ENCODE peak calls at places on chromosomes 11 and 22, in seven cellular contexts. D is brain microvascular endothelial cell; Z is H9; O is A549; Q is esophagus squamous epithelium; K is naive thymus-derived CD4-positive, alpha-beta T cell; F is cardiac muscle cell. P is an unnamed sample.

GRCh38 chr11:68038226-68038717 is 553 bp upstream of the TCIRG1 start:
- DNase-seq in Q (no peak), Z (no peak), D (no peak), F (peak), O (no peak), K (no peak), P (peak)

GRCh38 chr22:29631725-29632124 is 28.3 kb downstream of the NF2 start:
- DNase-seq in F (no peak), Q (no peak), K (no peak), D (no peak), Z (no peak), O (no peak), P (no peak)

GRCh38 chr11:68927280-68928107 is 23.8 kb downstream of the IGHMBP2 start:
- DNase-seq in O (no peak), K (no peak), Z (no peak), F (no peak), Q (no peak), D (no peak), P (no peak)

GRCh38 chr11:35584321-35584720 is 33.9 kb upstream of the FJX1 start:
- DNase-seq in D (peak), O (no peak), Q (no peak), K (no peak), F (no peak), Z (no peak), P (no peak)

GRCh38 chr11:59403546-59403945 is 22.7 kb downstream of the OR5A2 start:
- DNase-seq in O (peak), Q (no peak), F (no peak), D (no peak), Z (no peak), K (no peak), P (no peak)

GRCh38 chr11:117843666-117844484 is 19.3 kb upstream of the FXYD2 start:
- DNase-seq in F (peak), Q (no peak), O (peak), D (peak), Z (peak), K (peak), P (peak)

GRCh38 chr11:131932584-131933360 is 562.4 kb downstream of the NTM start:
- DNase-seq in K (no peak), F (no peak), Q (no peak), Z (no peak), D (no peak), O (no peak), P (no peak)

GRCh38 chr11:86062719-86063118 is 6.2 kb downstream of the PICALM start:
- DNase-seq in Q (no peak), K (peak), F (no peak), Z (no peak), D (no peak), O (no peak), P (no peak)

GRCh38 chr11:129364143-129364654 is 11.4 kb upstream of the BARX2 start:
- DNase-seq in Z (peak), D (peak), K (peak), Q (no peak), F (peak), O (peak), P (peak)

GRCh38 chr11:289706-290620 is 1.0 kb downstream of the PGGHG start:
- DNase-seq in Z (peak), Q (no peak), K (peak), F (no peak), O (no peak), D (no peak), P (peak)

GRCh38 chr11:47270331-47271271 is 668 bp downstream of the MADD start:
- DNase-seq in F (peak), D (peak), Q (no peak), O (peak), K (peak), Z (no peak), P (peak)

GRCh38 chr11:15920856-15921629 is 435.3 kb downstream of the SOX6 start:
- DNase-seq in Z (no peak), D (no peak), O (no peak), F (peak), Q (no peak), K (no peak), P (no peak)

GRCh38 chr11:35932641-35933571 is 11.0 kb upstream of the LDLRAD3 start:
- DNase-seq in Q (no peak), K (no peak), O (no peak), Z (no peak), F (no peak), D (peak), P (no peak)

GRCh38 chr11:33017478-33017877 is 1.8 kb downstream of the DEPDC7 start:
- DNase-seq in O (no peak), F (no peak), D (no peak), Q (no peak), K (no peak), Z (no peak), P (no peak)

GRCh38 chr11:29282088-29282487 is 734.7 kb downstream of the KCNA4 start:
- DNase-seq in Z (no peak), K (no peak), D (peak), F (no peak), O (peak), Q (no peak), P (no peak)

GRCh38 chr11:65057526-65057925 is 827 bp downstream of the NAALADL1 start:
- DNase-seq in Z (no peak), Q (no peak), K (no peak), D (no peak), O (no peak), F (no peak), P (no peak)

GRCh38 chr11:90468923-90469322 is 246.1 kb upstream of the CHORDC1 start:
- DNase-seq in Q (no peak), Z (no peak), F (no peak), O (peak), K (no peak), D (peak), P (no peak)

GRCh38 chr11:61951484-61952135 is 1.5 kb downstream of the BEST1 start:
- DNase-seq in Z (no peak), F (no peak), Q (no peak), D (no peak), K (no peak), O (no peak), P (no peak)

GRCh38 chr11:46181387-46181786 is 60.1 kb upstream of the PHF21A start:
- DNase-seq in O (no peak), Q (no peak), D (no peak), F (no peak), Z (no peak), K (no peak), P (no peak)

GRCh38 chr11:35786918-35787557 is 124.5 kb downstream of the TRIM44 start:
- DNase-seq in K (no peak), F (peak), Q (no peak), D (peak), O (no peak), Z (no peak), P (peak)

GRCh38 chr11:100636536-100636935 is 50.6 kb upstream of the ARHGAP42 start:
- DNase-seq in Z (no peak), K (no peak), F (no peak), O (no peak), Q (no peak), D (no peak), P (no peak)

GRCh38 chr11:134466035-134466908 is 54.2 kb upstream of the B3GAT1 start:
- DNase-seq in K (no peak), D (no peak), Q (no peak), Z (peak), F (no peak), O (no peak), P (no peak)

GRCh38 chr11:73288873-73289707 is 17.0 kb downstream of the P2RY6 start:
- DNase-seq in Z (peak), O (peak), Q (peak), D (peak), F (peak), K (peak), P (peak)

GRCh38 chr11:44464741-44465140 is 100.7 kb upstream of the CD82 start:
- DNase-seq in K (no peak), O (peak), F (no peak), D (no peak), Q (no peak), Z (no peak), P (no peak)

GRCh38 chr11:94800394-94800793 is 32.2 kb downstream of the AMOTL1 start:
- DNase-seq in F (no peak), Z (no peak), O (no peak), K (no peak), D (no peak), Q (no peak), P (no peak)

GRCh38 chr11:69403556-69404215 is 77.8 kb upstream of the LINC01488 start:
- DNase-seq in O (peak), K (no peak), F (no peak), Q (no peak), D (peak), Z (no peak), P (no peak)

GRCh38 chr22:27489265-27489675 is 312.3 kb downstream of the MN1 start:
- DNase-seq in O (peak), Q (no peak), Z (no peak), F (no peak), K (no peak), D (peak), P (peak)

GRCh38 chr22:36435516-36436415 is 45.7 kb downstream of the TXN2 start:
- DNase-seq in K (peak), F (peak), O (no peak), D (no peak), Q (no peak), Z (peak), P (no peak)

GRCh38 chr22:35587447-35587870 is 29.7 kb downstream of the MB start:
- DNase-seq in F (peak), O (no peak), Q (no peak), K (no peak), Z (no peak), D (no peak), P (peak)

GRCh38 chr22:42608481-42609361 is 6.0 kb downstream of the POLDIP3 start:
- DNase-seq in D (peak), O (no peak), F (no peak), K (no peak), Q (no peak), Z (no peak), P (no peak)

GRCh38 chr11:3220101-3220500 is 1.5 kb upstream of the MRGPRG start:
- DNase-seq in D (no peak), O (no peak), K (no peak), Q (no peak), Z (peak), F (no peak), P (peak)

GRCh38 chr22:24200616-24201212 is 19.4 kb downstream of the SUSD2 start:
- DNase-seq in O (peak), K (no peak), Q (no peak), F (no peak), Z (no peak), D (peak), P (peak)

GRCh38 chr11:67572747-67573419 is 10.7 kb upstream of the GSTP1 start:
- DNase-seq in D (peak), Z (peak), K (no peak), Q (no peak), F (peak), O (peak), P (peak)

GRCh38 chr11:26626346-26626745 is 54.3 kb upstream of the MUC15 start:
- DNase-seq in Q (no peak), O (peak), F (no peak), D (peak), Z (no peak), K (no peak), P (no peak)

GRCh38 chr11:117679464-117679863 is 117.6 kb downstream of the DSCAML1 start:
- DNase-seq in Z (no peak), D (no peak), Q (no peak), K (no peak), O (no peak), F (no peak), P (no peak)

GRCh38 chr22:18994780-18995711 is 59.0 kb upstream of the PRODH start:
- DNase-seq in F (peak), D (no peak), Q (no peak), O (peak), Z (no peak), K (no peak), P (no peak)

GRCh38 chr11:94925422-94926270 is 47.7 kb downstream of the CWC15 start:
- DNase-seq in F (no peak), K (peak), Q (no peak), O (no peak), D (no peak), Z (no peak), P (no peak)

GRCh38 chr11:82557274-82557673 is 176.4 kb downstream of the FAM181B start:
- DNase-seq in D (no peak), O (no peak), F (no peak), Q (no peak), K (no peak), Z (no peak), P (no peak)

GRCh38 chr22:46057762-46058420 is 80.9 kb upstream of the WNT7B start:
- DNase-seq in F (no peak), Z (peak), O (no peak), D (no peak), Q (no peak), K (peak), P (peak)

DNA sequence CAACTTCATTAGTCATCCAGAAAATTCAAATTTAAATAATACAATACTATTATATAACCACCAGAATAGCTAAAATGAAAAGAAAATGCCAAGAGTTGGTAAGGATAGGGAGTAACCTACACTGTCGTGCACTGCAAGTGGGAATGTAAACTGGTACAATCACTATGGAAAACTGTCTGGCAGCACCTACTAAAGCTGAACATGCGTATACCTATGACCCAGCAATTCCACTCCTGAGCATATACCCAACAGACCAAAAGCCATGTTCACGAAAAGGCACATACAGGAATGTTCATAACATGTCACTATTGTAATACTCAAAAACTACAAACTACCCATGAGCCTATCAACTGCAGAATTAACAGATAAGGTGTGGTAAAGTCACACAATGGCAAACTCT is 32.7 kb downstream of the DENND5A start:
- DNase-seq in Q (no peak), D (no peak), K (no peak), Z (no peak), F (no peak), O (no peak), P (no peak)
- H3K27ac ChIP-seq in Q (peak), D (no peak), K (no peak), Z (no peak), F (no peak), O (no peak), P (no peak)

DNA sequence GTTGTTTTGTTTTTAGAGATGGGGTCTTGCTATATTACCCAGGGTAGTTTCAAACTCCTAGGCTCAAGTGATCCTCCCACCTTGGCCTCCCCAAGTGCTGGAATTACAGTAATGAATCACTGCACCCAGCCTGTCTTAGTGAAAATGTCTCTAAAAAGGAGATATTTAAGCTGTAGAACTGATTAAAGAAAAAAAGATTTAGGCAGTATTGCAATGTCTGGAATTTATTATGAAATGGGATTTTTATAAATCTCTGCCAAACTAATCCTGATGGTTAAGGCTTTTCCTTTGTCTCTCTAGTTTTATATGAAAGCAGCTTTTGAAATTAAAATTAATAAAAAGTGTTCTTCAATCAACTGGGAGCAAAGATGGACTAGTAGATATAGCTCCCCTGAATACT is 2.1 kb downstream of the PLAAT3 start:
- DNase-seq in K (no peak), O (no peak), F (no peak), D (no peak), Z (no peak), Q (no peak), P (no peak)
- H3K27ac ChIP-seq in K (no peak), O (no peak), F (no peak), D (no peak), Z (no peak), Q (no peak), P (no peak)

GRCh38 chr11:75320643-75321042 is 30.8 kb downstream of the ARRB1 start:
- DNase-seq in F (no peak), D (no peak), Q (no peak), Z (no peak), O (no peak), K (no peak), P (no peak)
- H3K27ac ChIP-seq in F (no peak), D (no peak), Q (peak), Z (no peak), O (no peak), K (no peak), P (no peak)

GRCh38 chr22:37566329-37566837 is 6.1 kb downstream of the CDC42EP1 start:
- DNase-seq in K (peak), Z (peak), D (no peak), O (no peak), Q (no peak), F (no peak), P (no peak)
- H3K27ac ChIP-seq in K (no peak), Z (no peak), D (no peak), O (peak), Q (peak), F (no peak), P (no peak)

DNA sequence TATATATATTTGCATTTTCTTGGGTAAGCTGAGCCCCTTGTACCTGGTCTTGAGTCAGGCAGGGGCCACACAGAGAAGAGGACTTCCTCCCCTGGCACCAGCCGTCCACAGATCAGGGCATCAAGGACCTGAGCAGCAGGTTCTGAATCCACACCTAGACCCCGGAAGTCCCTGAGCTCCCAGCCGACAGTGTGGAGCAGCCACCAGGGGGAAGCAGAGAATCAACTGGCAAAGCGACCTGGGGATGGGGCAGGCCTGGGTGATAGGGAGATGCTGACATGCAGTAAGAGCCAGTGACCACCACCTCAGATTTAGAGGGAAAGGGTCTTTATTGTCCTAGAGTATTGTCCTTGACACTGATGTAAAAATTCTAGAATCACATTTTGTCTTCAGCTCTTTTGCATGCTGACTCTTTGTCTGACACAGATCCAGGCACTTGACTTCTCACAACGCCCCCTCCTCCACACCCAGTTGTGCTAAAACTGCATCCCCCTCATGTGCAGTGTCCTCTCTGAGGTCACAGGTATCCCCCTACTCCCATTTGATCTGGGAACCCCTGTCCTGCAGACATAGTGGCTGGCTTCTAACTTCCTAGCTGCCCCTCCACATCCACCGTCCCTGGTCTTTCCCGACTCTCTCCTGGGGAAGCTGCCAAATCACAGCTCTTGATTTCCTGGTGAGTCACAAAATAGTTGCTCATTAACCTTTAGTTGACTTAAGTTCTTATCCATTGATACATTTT is 109.3 kb downstream of the GGTLC2 start:
- DNase-seq in F (no peak), Z (peak), O (peak), Q (no peak), K (peak), D (peak), P (peak)
- H3K27ac ChIP-seq in F (no peak), Z (no peak), O (peak), Q (no peak), K (peak), D (no peak), P (no peak)

DNA sequence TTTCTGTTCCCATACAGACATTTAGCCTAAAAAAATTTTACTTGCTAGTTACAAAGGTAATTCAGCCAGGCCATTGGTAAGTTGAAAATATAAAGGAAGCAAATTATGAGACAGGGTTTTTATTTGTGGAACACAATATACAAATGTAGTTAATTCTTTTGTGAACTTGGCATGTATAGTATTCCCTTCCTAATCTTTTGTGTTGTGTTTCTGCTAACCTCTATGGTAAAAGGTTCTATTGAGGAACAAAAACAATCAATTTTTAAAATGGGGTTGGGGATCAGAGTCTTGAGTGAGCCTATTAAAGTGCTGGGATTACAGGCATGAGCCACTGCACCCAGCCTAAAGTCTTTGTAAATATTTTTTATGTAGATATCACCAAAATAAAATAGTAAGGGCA is 14.1 kb downstream of the SWAP70 start:
- DNase-seq in D (no peak), O (no peak), Q (no peak), F (no peak), Z (no peak), K (no peak), P (no peak)
- H3K27ac ChIP-seq in D (peak), O (no peak), Q (no peak), F (no peak), Z (no peak), K (no peak), P (peak)

GRCh38 chr11:80669620-80670019 is 1228.8 kb upstream of the TENM4 start:
- DNase-seq in O (no peak), Z (no peak), D (no peak), K (no peak), Q (no peak), F (no peak), P (peak)
- H3K27ac ChIP-seq in O (no peak), Z (no peak), D (no peak), K (no peak), Q (no peak), F (no peak), P (peak)

DNA sequence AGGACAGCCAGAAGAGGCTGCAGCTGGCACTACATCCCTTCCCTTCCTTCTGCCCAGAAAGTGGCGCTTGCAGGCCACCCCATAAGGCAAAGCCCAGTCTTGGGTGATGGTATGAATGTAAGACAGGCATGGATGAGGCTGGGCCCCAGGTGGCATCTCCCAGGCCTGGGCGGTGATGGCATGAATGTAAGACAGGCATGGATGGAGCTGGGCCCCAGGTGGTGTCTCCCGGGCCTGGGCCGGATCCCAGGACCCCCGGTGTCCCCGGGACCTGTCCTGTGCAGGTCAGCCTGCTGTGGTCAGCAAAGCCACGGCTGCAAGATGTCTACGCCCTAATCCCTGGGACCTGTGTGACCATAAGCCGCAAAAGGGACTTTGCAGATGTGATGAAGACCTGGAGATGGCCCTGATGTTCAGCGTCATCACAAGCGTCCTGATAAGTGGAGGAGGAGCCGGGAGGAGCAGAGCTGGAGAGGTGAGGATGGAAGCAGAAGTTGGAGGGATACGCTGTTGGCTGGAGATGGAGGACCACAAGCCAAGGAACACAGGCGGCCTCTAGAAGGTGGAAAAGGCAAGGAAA is 181.1 kb downstream of the CTTN start:
- DNase-seq in Q (no peak), D (no peak), Z (no peak), O (no peak), F (no peak), K (no peak), P (peak)
- H3K27ac ChIP-seq in Q (no peak), D (no peak), Z (no peak), O (no peak), F (no peak), K (no peak), P (no peak)